ENCODE peak calls at places on chromosomes 16 and 17, in nine cellular contexts. D is stimulated activated naive CD8-positive, alpha-beta T cell treated with anti-CD3 and anti-CD28 coated beads, Interleukin-15, Interleukin-2, amounts not matched to agents 100 U/mL and 50 U/mL, for 24 hours; J is stimulated activated CD8-positive, alpha-beta memory T cell treated with anti-CD3 and anti-CD28 coated beads, Interleukin-15, amount 100 ng/mL, for 48 hours; A is OCI-LY7; R is NCI-H1105 treated with DMSO at 0.1 percent for 48 hours; G is NCI-H748 treated with DMSO at 0.1 percent for 48 hours; Q is activated CD8-positive, alpha-beta memory T cell treated with anti-CD3 and anti-CD28 coated beads for 1 hour; M is naive thymus-derived CD8-positive, alpha-beta T cell; L is ovary. B is an unnamed sample.

GRCh38 chr16:27974896-27975540 is 88.5 kb downstream of the GSG1L start:
- DNase-seq in D (no peak), J (no peak), A (no peak), R (no peak), G (no peak), Q (no peak), M (no peak), L (no peak), B (no peak)

GRCh38 chr17:32515677-32516383 is 29.0 kb downstream of the CDK5R1 start:
- DNase-seq in D (no peak), J (no peak), A (no peak), R (no peak), G (no peak), Q (no peak), M (no peak), L (no peak), B (no peak)

GRCh38 chr16:11289202-11289601 is 8.1 kb upstream of the PRM1 start:
- DNase-seq in D (no peak), J (no peak), A (no peak), R (no peak), G (no peak), Q (no peak), M (no peak), L (no peak), B (no peak)

GRCh38 chr16:77960771-77961170 is 61.6 kb upstream of the CLEC3A start:
- DNase-seq in D (no peak), J (no peak), A (no peak), R (no peak), G (no peak), Q (no peak), M (no peak), L (no peak), B (no peak)

GRCh38 chr16:4693956-4694663 is 748 bp downstream of the NUDT16L1 start:
- DNase-seq in D (peak; percentile 55), J (no peak), A (peak; percentile 56), R (peak; percentile 10), G (no peak), Q (peak; percentile 37), M (peak; percentile 39), L (peak; percentile 65), B (no peak)

GRCh38 chr17:67448449-67448848 is 71.4 kb downstream of the PITPNC1 start:
- DNase-seq in D (no peak), J (no peak), A (no peak), R (no peak), G (no peak), Q (no peak), M (no peak), L (no peak), B (no peak)

GRCh38 chr17:40068129-40068581 is 5.4 kb downstream of the THRA start:
- DNase-seq in D (no peak), J (no peak), A (no peak), R (no peak), G (no peak), Q (no peak), M (no peak), L (peak; percentile 41), B (no peak)

GRCh38 chr17:64005734-64006167 is 7.6 kb downstream of the PRR29 start:
- DNase-seq in D (no peak), J (no peak), A (no peak), R (peak; percentile 76), G (peak; percentile 3), Q (no peak), M (no peak), L (no peak), B (no peak)

GRCh38 chr17:78710607-78711006 is 71.5 kb downstream of the CYTH1 start:
- DNase-seq in D (no peak), J (no peak), A (no peak), R (no peak), G (no peak), Q (no peak), M (no peak), L (no peak), B (no peak)

GRCh38 chr16:81997738-81998137 is 13.5 kb downstream of the SDR42E1 start:
- DNase-seq in D (no peak), J (no peak), A (no peak), R (no peak), G (no peak), Q (no peak), M (no peak), L (no peak), B (no peak)

GRCh38 chr17:39132192-39132600 is 19.2 kb downstream of the PLXDC1 start:
- DNase-seq in D (no peak), J (no peak), A (no peak), R (no peak), G (no peak), Q (no peak), M (no peak), L (peak; percentile 71), B (no peak)

GRCh38 chr16:61366006-61366405 is 670.2 kb downstream of the CDH8 start:
- DNase-seq in D (no peak), J (no peak), A (no peak), R (no peak), G (no peak), Q (no peak), M (no peak), L (no peak), B (no peak)

GRCh38 chr16:31347445-31347844 is 7.5 kb upstream of the ITGAX start:
- DNase-seq in D (no peak), J (no peak), A (no peak), R (no peak), G (no peak), Q (no peak), M (no peak), L (no peak), B (no peak)

GRCh38 chr16:81493755-81494433 is 49.3 kb downstream of the CMIP start:
- DNase-seq in D (peak; percentile 42), J (peak; percentile 58), A (no peak), R (no peak), G (no peak), Q (no peak), M (peak; percentile 17), L (no peak), B (no peak)

GRCh38 chr17:57260325-57261083 is 4.2 kb downstream of the MSI2 start:
- DNase-seq in D (no peak), J (no peak), A (peak; percentile 88), R (peak; percentile 48), G (no peak), Q (no peak), M (no peak), L (no peak), B (no peak)

GRCh38 chr17:21200590-21201301 is 13.2 kb downstream of the TMEM11 start:
- DNase-seq in D (no peak), J (no peak), A (no peak), R (no peak), G (no peak), Q (no peak), M (no peak), L (no peak), B (peak; percentile 37)

GRCh38 chr17:74923538-74924249 is 379 bp upstream of the OTOP2 start:
- DNase-seq in D (peak; percentile 88), J (peak; percentile 45), A (peak; percentile 59), R (peak; percentile 15), G (no peak), Q (peak; percentile 67), M (peak; percentile 68), L (peak; percentile 56), B (no peak)

GRCh38 chr17:41456206-41456605 is 11.0 kb downstream of the KRT32 start:
- DNase-seq in D (no peak), J (no peak), A (no peak), R (no peak), G (no peak), Q (no peak), M (no peak), L (no peak), B (no peak)

GRCh38 chr17:68777243-68777855 is 176.2 kb upstream of the FAM20A start:
- DNase-seq in D (peak; percentile 12), J (no peak), A (peak; percentile 71), R (peak; percentile 42), G (peak; percentile 64), Q (no peak), M (peak; percentile 11), L (peak; percentile 52), B (no peak)

GRCh38 chr16:78666318-78666717 is 566.9 kb downstream of the WWOX start:
- DNase-seq in D (no peak), J (no peak), A (no peak), R (no peak), G (no peak), Q (no peak), M (no peak), L (no peak), B (no peak)

GRCh38 chr16:64131423-64131822 is 990.4 kb downstream of the CDH11 start:
- DNase-seq in D (no peak), J (no peak), A (no peak), R (no peak), G (no peak), Q (no peak), M (no peak), L (no peak), B (no peak)

GRCh38 chr17:1605681-1606351 is 22.8 kb downstream of the SLC43A2 start:
- DNase-seq in D (no peak), J (no peak), A (no peak), R (no peak), G (no peak), Q (no peak), M (no peak), L (no peak), B (no peak)

GRCh38 chr17:18185391-18185790 is 1.8 kb downstream of the ALKBH5 start:
- DNase-seq in D (no peak), J (no peak), A (peak; percentile 16), R (no peak), G (no peak), Q (no peak), M (no peak), L (no peak), B (no peak)

GRCh38 chr17:49597438-49597837 is 21.8 kb downstream of the NXPH3 start:
- DNase-seq in D (no peak), J (no peak), A (no peak), R (no peak), G (no peak), Q (no peak), M (no peak), L (no peak), B (no peak)

GRCh38 chr17:41689497-41690299 is 1.0 kb downstream of the EIF1 start:
- DNase-seq in D (peak; percentile 68), J (no peak), A (peak; percentile 86), R (no peak), G (peak; percentile 9), Q (no peak), M (peak; percentile 43), L (no peak), B (no peak)

GRCh38 chr17:48636177-48637018 is 10.2 kb upstream of the HOXB9 start:
- DNase-seq in D (peak; percentile 89), J (peak; percentile 70), A (peak; percentile 80), R (no peak), G (peak; percentile 56), Q (peak; percentile 52), M (peak; percentile 57), L (no peak), B (no peak)

GRCh38 chr17:75876190-75876937 is 2.0 kb downstream of the TRIM47 start:
- DNase-seq in D (peak; percentile 72), J (peak; percentile 71), A (peak; percentile 96), R (no peak), G (no peak), Q (peak; percentile 62), M (peak; percentile 72), L (no peak), B (no peak)

GRCh38 chr16:64627288-64627687 is 494.6 kb downstream of the CDH11 start:
- DNase-seq in D (no peak), J (no peak), A (peak; percentile 3), R (no peak), G (no peak), Q (no peak), M (no peak), L (no peak), B (no peak)

GRCh38 chr17:77266891-77267341 is 126.1 kb downstream of the SEC14L1 start:
- DNase-seq in D (no peak), J (no peak), A (peak; percentile 58), R (no peak), G (no peak), Q (no peak), M (no peak), L (no peak), B (no peak)

GRCh38 chr17:59329558-59330313 is 1.7 kb upstream of the YPEL2 start:
- DNase-seq in D (peak; percentile 55), J (peak; percentile 26), A (peak; percentile 79), R (peak; percentile 32), G (peak; percentile 50), Q (no peak), M (peak; percentile 44), L (peak; percentile 57), B (no peak)

GRCh38 chr17:75102385-75102821 is 7.4 kb upstream of the ARMC7 start:
- DNase-seq in D (no peak), J (no peak), A (peak; percentile 78), R (no peak), G (no peak), Q (no peak), M (peak; percentile 29), L (no peak), B (no peak)

B was measured in cerebellar nuclear complex.